ENCODE peak calls at places on chromosomes 7 and 10, in seven cellular contexts. One of them, this sample, is unnamed.
A peak's percentile ranks its signal among the peaks of the same experiment; 100 is the strongest.

GRCh38 chr7:20264623-20265022 is 47.4 kb upstream of the MACC1 start:
- DNase-seq in neuronal stem cell: no peak
- DNase-seq in H9: no peak
- DNase-seq in mesendoderm: no peak
- DNase-seq in IMR-90: no peak
- DNase-seq in trophoblast cell: no peak
- DNase-seq in H1: no peak
- DNase-seq in this sample: no peak

GRCh38 chr7:131238260-131238940 is 89.3 kb upstream of the MKLN1 start:
- DNase-seq in mesendoderm: no peak
- DNase-seq in neuronal stem cell: no peak
- DNase-seq in H1: no peak
- DNase-seq in IMR-90: peak; percentile 81
- DNase-seq in H9: no peak
- DNase-seq in trophoblast cell: no peak
- DNase-seq in this sample: peak; percentile 89

GRCh38 chr7:117750612-117751563 is 122.4 kb downstream of the CTTNBP2 start:
- DNase-seq in mesendoderm: no peak
- DNase-seq in H1: no peak
- DNase-seq in IMR-90: peak; percentile 50
- DNase-seq in trophoblast cell: no peak
- DNase-seq in neuronal stem cell: peak; percentile 54
- DNase-seq in H9: no peak
- DNase-seq in this sample: peak; percentile 33

GRCh38 chr10:102247724-102248123 is 2.4 kb downstream of the GBF1 start:
- DNase-seq in IMR-90: no peak
- DNase-seq in neuronal stem cell: no peak
- DNase-seq in H1: no peak
- DNase-seq in trophoblast cell: no peak
- DNase-seq in mesendoderm: no peak
- DNase-seq in H9: no peak
- DNase-seq in this sample: no peak

GRCh38 chr10:100759331-100759730 is 13.9 kb downstream of the PAX2 start:
- DNase-seq in IMR-90: no peak
- DNase-seq in H1: no peak
- DNase-seq in neuronal stem cell: no peak
- DNase-seq in mesendoderm: peak; percentile 69
- DNase-seq in trophoblast cell: no peak
- DNase-seq in H9: peak; percentile 54
- DNase-seq in this sample: no peak

GRCh38 chr10:78071140-78071856 is 37.6 kb downstream of the RPS24 start:
- DNase-seq in trophoblast cell: no peak
- DNase-seq in H9: no peak
- DNase-seq in H1: no peak
- DNase-seq in mesendoderm: no peak
- DNase-seq in IMR-90: no peak
- DNase-seq in neuronal stem cell: no peak
- DNase-seq in this sample: no peak

GRCh38 chr10:20885678-20886077 is 11.4 kb downstream of the NEBL start:
- DNase-seq in IMR-90: no peak
- DNase-seq in neuronal stem cell: no peak
- DNase-seq in trophoblast cell: no peak
- DNase-seq in H9: no peak
- DNase-seq in mesendoderm: no peak
- DNase-seq in H1: no peak
- DNase-seq in this sample: no peak

GRCh38 chr7:111763221-111763791 is 201.0 kb upstream of the IMMP2L start:
- DNase-seq in trophoblast cell: no peak
- DNase-seq in H9: peak; percentile 47
- DNase-seq in H1: no peak
- DNase-seq in IMR-90: peak; percentile 71
- DNase-seq in mesendoderm: peak; percentile 71
- DNase-seq in neuronal stem cell: peak; percentile 38
- DNase-seq in this sample: peak; percentile 68

GRCh38 chr10:7302393-7303054 is 108.3 kb downstream of the SFMBT2 start:
- DNase-seq in IMR-90: peak; percentile 2
- DNase-seq in mesendoderm: no peak
- DNase-seq in H1: no peak
- DNase-seq in neuronal stem cell: peak; percentile 40
- DNase-seq in trophoblast cell: no peak
- DNase-seq in H9: no peak
- DNase-seq in this sample: peak; percentile 48

GRCh38 chr10:6069101-6069931 is 7.1 kb upstream of the IL2RA start:
- DNase-seq in H9: no peak
- DNase-seq in trophoblast cell: no peak
- DNase-seq in IMR-90: no peak
- DNase-seq in mesendoderm: no peak
- DNase-seq in neuronal stem cell: no peak
- DNase-seq in H1: no peak
- DNase-seq in this sample: no peak

GRCh38 chr7:7529328-7529727 is 6.3 kb downstream of the COL28A1 start:
- DNase-seq in H9: no peak
- DNase-seq in mesendoderm: no peak
- DNase-seq in trophoblast cell: no peak
- DNase-seq in neuronal stem cell: no peak
- DNase-seq in H1: no peak
- DNase-seq in IMR-90: no peak
- DNase-seq in this sample: no peak

GRCh38 chr7:100545636-100546128 is 6.7 kb downstream of the AGFG2 start:
- DNase-seq in trophoblast cell: peak; percentile 37
- DNase-seq in mesendoderm: peak; percentile 95
- DNase-seq in neuronal stem cell: no peak
- DNase-seq in H9: peak; percentile 68
- DNase-seq in H1: no peak
- DNase-seq in IMR-90: peak; percentile 86
- DNase-seq in this sample: peak; percentile 91

GRCh38 chr10:19847321-19847720 is 31.1 kb downstream of the PLXDC2 start:
- DNase-seq in H1: no peak
- DNase-seq in H9: no peak
- DNase-seq in IMR-90: peak; percentile 59
- DNase-seq in trophoblast cell: peak; percentile 90
- DNase-seq in neuronal stem cell: no peak
- DNase-seq in mesendoderm: peak; percentile 49
- DNase-seq in this sample: peak; percentile 61

GRCh38 chr7:125876436-125876835 is 946.8 kb upstream of the POT1 start:
- DNase-seq in mesendoderm: no peak
- DNase-seq in IMR-90: no peak
- DNase-seq in H9: no peak
- DNase-seq in neuronal stem cell: no peak
- DNase-seq in H1: no peak
- DNase-seq in trophoblast cell: no peak
- DNase-seq in this sample: no peak

GRCh38 chr7:125871431-125871830 is 941.8 kb upstream of the POT1 start:
- DNase-seq in IMR-90: no peak
- DNase-seq in H1: no peak
- DNase-seq in mesendoderm: no peak
- DNase-seq in neuronal stem cell: no peak
- DNase-seq in trophoblast cell: no peak
- DNase-seq in H9: no peak
- DNase-seq in this sample: no peak

GRCh38 chr7:125878990-125879389 is 949.4 kb upstream of the POT1 start:
- DNase-seq in mesendoderm: no peak
- DNase-seq in IMR-90: no peak
- DNase-seq in trophoblast cell: no peak
- DNase-seq in H9: no peak
- DNase-seq in neuronal stem cell: no peak
- DNase-seq in H1: no peak
- DNase-seq in this sample: peak; percentile 12

GRCh38 chr7:125878235-125878928 is 948.8 kb upstream of the POT1 start:
- DNase-seq in neuronal stem cell: no peak
- DNase-seq in trophoblast cell: no peak
- DNase-seq in H1: no peak
- DNase-seq in mesendoderm: no peak
- DNase-seq in IMR-90: no peak
- DNase-seq in H9: no peak
- DNase-seq in this sample: peak; percentile 3

DNA sequence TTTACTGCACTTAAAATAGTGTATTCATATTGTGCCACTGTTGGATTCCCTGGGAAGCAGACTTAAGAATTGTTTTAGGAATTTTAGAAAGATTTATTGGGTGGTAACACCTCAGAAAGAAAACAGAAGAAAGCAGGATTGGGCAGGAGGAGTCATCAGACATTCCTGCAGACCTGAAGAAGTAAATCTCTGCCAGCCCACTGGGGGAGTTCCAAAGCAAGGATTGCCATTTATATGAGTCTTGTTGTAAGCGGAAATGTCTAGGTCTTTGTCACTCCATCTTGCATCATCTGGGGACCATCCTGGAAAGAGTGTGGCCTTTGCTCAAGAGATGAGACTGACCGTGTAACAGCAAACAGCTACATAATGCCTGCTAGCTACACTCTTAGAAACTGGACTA is 947.6 kb upstream of the POT1 start:
- DNase-seq in trophoblast cell: no peak
- DNase-seq in H1: no peak
- DNase-seq in neuronal stem cell: no peak
- DNase-seq in IMR-90: no peak
- DNase-seq in H9: no peak
- DNase-seq in mesendoderm: peak; percentile 1
- DNase-seq in this sample: no peak
- H2BK5ac ChIP-seq in trophoblast cell: no peak overlapping the region
- H2BK5ac ChIP-seq in H1: no peak overlapping the region
- H2BK5ac ChIP-seq in neuronal stem cell: no peak overlapping the region
- H2BK5ac ChIP-seq in IMR-90: no peak overlapping the region
- H2BK5ac ChIP-seq in H9: no peak overlapping the region
- H2BK5ac ChIP-seq in mesendoderm: no peak overlapping the region
- H2BK5ac ChIP-seq in this sample: no peak overlapping the region

DNA sequence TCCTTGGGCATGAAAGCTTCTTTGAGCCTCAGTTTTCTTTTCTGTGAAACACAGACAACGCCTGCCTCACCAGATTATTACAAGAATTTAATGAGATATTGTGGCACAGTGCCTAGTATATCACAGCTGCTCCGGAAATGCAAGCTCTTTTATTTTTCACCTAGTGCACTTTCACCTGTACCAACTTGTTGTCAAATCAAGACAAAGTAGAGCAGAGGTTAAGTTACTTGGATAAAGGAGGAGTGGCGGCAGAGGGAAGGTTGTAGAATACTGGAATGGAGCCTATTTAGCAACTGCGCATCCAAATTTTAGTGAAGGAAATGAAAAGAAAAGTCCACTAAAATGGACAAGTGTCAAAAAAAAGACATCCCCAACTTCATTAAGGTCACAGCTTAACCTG is 54.9 kb upstream of the RHOBTB1 start:
- DNase-seq in IMR-90: no peak
- DNase-seq in H9: no peak
- DNase-seq in neuronal stem cell: no peak
- DNase-seq in mesendoderm: no peak
- DNase-seq in H1: no peak
- DNase-seq in trophoblast cell: no peak
- DNase-seq in this sample: no peak
- H2BK5ac ChIP-seq in IMR-90: no peak overlapping the region
- H2BK5ac ChIP-seq in H9: no peak overlapping the region
- H2BK5ac ChIP-seq in neuronal stem cell: no peak overlapping the region
- H2BK5ac ChIP-seq in mesendoderm: no peak overlapping the region
- H2BK5ac ChIP-seq in H1: no peak overlapping the region
- H2BK5ac ChIP-seq in trophoblast cell: no peak overlapping the region
- H2BK5ac ChIP-seq in this sample: no peak overlapping the region

GRCh38 chr7:69126896-69127479 is 471.3 kb upstream of the AUTS2 start:
- DNase-seq in IMR-90: no peak
- DNase-seq in H1: no peak
- DNase-seq in trophoblast cell: no peak
- DNase-seq in H9: no peak
- DNase-seq in neuronal stem cell: no peak
- DNase-seq in mesendoderm: no peak
- DNase-seq in this sample: no peak
- H2BK5ac ChIP-seq in IMR-90: no peak overlapping the region
- H2BK5ac ChIP-seq in H1: no peak overlapping the region
- H2BK5ac ChIP-seq in trophoblast cell: no peak overlapping the region
- H2BK5ac ChIP-seq in H9: no peak overlapping the region
- H2BK5ac ChIP-seq in neuronal stem cell: no peak overlapping the region
- H2BK5ac ChIP-seq in mesendoderm: no peak overlapping the region
- H2BK5ac ChIP-seq in this sample: no peak overlapping the region

GRCh38 chr7:1733206-1733907 is 63.3 kb downstream of the ELFN1 start:
- DNase-seq in IMR-90: no peak
- DNase-seq in trophoblast cell: no peak
- DNase-seq in mesendoderm: no peak
- DNase-seq in H1: no peak
- DNase-seq in H9: no peak
- DNase-seq in neuronal stem cell: no peak
- DNase-seq in this sample: no peak
- H2BK5ac ChIP-seq in IMR-90: no peak overlapping the region
- H2BK5ac ChIP-seq in trophoblast cell: no peak overlapping the region
- H2BK5ac ChIP-seq in mesendoderm: no peak overlapping the region
- H2BK5ac ChIP-seq in H1: no peak overlapping the region
- H2BK5ac ChIP-seq in H9: no peak overlapping the region
- H2BK5ac ChIP-seq in neuronal stem cell: peak overlapping the region; percentile 22
- H2BK5ac ChIP-seq in this sample: no peak overlapping the region

GRCh38 chr7:105304040-105304895 is 84.5 kb downstream of the SRPK2 start:
- DNase-seq in H1: no peak
- DNase-seq in neuronal stem cell: no peak
- DNase-seq in mesendoderm: peak; percentile 11
- DNase-seq in IMR-90: peak; percentile 77
- DNase-seq in trophoblast cell: no peak
- DNase-seq in H9: no peak
- DNase-seq in this sample: peak; percentile 54
- H2BK5ac ChIP-seq in H1: no peak overlapping the region
- H2BK5ac ChIP-seq in neuronal stem cell: no peak overlapping the region
- H2BK5ac ChIP-seq in mesendoderm: no peak overlapping the region
- H2BK5ac ChIP-seq in IMR-90: no peak overlapping the region
- H2BK5ac ChIP-seq in trophoblast cell: no peak overlapping the region
- H2BK5ac ChIP-seq in H9: no peak overlapping the region
- H2BK5ac ChIP-seq in this sample: no peak overlapping the region

GRCh38 chr7:13117103-13117502 is 429.7 kb downstream of the ARL4A start:
- DNase-seq in neuronal stem cell: no peak
- DNase-seq in H1: no peak
- DNase-seq in trophoblast cell: no peak
- DNase-seq in H9: no peak
- DNase-seq in mesendoderm: peak; percentile 18
- DNase-seq in IMR-90: peak; percentile 37
- DNase-seq in this sample: peak; percentile 37
- H2BK5ac ChIP-seq in neuronal stem cell: no peak overlapping the region
- H2BK5ac ChIP-seq in H1: no peak overlapping the region
- H2BK5ac ChIP-seq in trophoblast cell: no peak overlapping the region
- H2BK5ac ChIP-seq in H9: no peak overlapping the region
- H2BK5ac ChIP-seq in mesendoderm: no peak overlapping the region
- H2BK5ac ChIP-seq in IMR-90: no peak overlapping the region
- H2BK5ac ChIP-seq in this sample: no peak overlapping the region